ENCODE peak calls at places on chromosomes 1 and 21, in five cellular contexts. P, V, N, B and Q are unnamed samples.

GRCh38 chr1:215114154-215114933 is 31.8 kb downstream of the KCNK2 start:
- DNase-seq in B (no peak), V (no peak), N (no peak), P (no peak), Q (no peak)

GRCh38 chr1:39230261-39231190 is 26.0 kb downstream of the MACF1 start:
- DNase-seq in B (peak; percentile 4), P (no peak), V (peak; percentile 38), N (peak; percentile 19), Q (no peak)

GRCh38 chr1:67371681-67372080 is 58.5 kb downstream of the SERBP1 start:
- DNase-seq in N (no peak), V (no peak), B (no peak), P (no peak), Q (no peak)

GRCh38 chr1:234533034-234533571 is 54.1 kb upstream of the TARBP1 start:
- DNase-seq in B (no peak), N (peak; percentile 47), P (no peak), V (no peak), Q (peak; percentile 62)

GRCh38 chr1:54559111-54559548 is 11.1 kb downstream of the ACOT11 start:
- DNase-seq in N (no peak), P (no peak), V (no peak), B (no peak), Q (no peak)

GRCh38 chr1:42429623-42430022 is 26.2 kb downstream of the ZMYND12 start:
- DNase-seq in B (peak; percentile 31), N (no peak), V (no peak), P (no peak), Q (no peak)

GRCh38 chr1:155094622-155094948 is 15.9 kb downstream of the EFNA3 start:
- DNase-seq in N (no peak), P (no peak), B (no peak), V (no peak), Q (no peak)

GRCh38 chr1:169119405-169119804 is 12.9 kb downstream of the ATP1B1 start:
- DNase-seq in B (no peak), N (no peak), V (no peak), P (no peak), Q (no peak)

GRCh38 chr1:40831001-40831732 is 31.0 kb downstream of the CITED4 start:
- DNase-seq in V (no peak), N (no peak), B (no peak), P (no peak), Q (no peak)

GRCh38 chr1:42741706-42742105 is 1.7 kb upstream of the CLDN19 start:
- DNase-seq in V (no peak), P (no peak), N (no peak), B (no peak), Q (no peak)

GRCh38 chr21:38987551-38988210 is 182.0 kb downstream of the ETS2 start:
- DNase-seq in N (no peak), V (no peak), P (no peak), B (no peak), Q (no peak)

GRCh38 chr1:116345830-116346229 is 27.2 kb upstream of the ATP1A1 start:
- DNase-seq in V (no peak), B (no peak), P (no peak), N (no peak), Q (no peak)

GRCh38 chr1:248900637-248901036 is 5.4 kb upstream of the PGBD2 start:
- DNase-seq in N (no peak), V (no peak), B (no peak), P (no peak), Q (no peak)

GRCh38 chr1:3633344-3634058 is 8.7 kb downstream of the TPRG1L start:
- DNase-seq in N (no peak), B (no peak), V (no peak), P (no peak), Q (no peak)

GRCh38 chr1:170213598-170213997 is 67.8 kb downstream of the NTMT2 start:
- DNase-seq in B (no peak), N (no peak), P (no peak), V (no peak), Q (no peak)

GRCh38 chr1:198212675-198213074 is 55.9 kb downstream of the NEK7 start:
- DNase-seq in B (no peak), P (no peak), V (no peak), N (no peak), Q (no peak)

GRCh38 chr1:46816930-46817329 is 18.1 kb downstream of the CYP4B1 start:
- DNase-seq in B (no peak), V (no peak), P (no peak), N (no peak), Q (no peak)

GRCh38 chr1:201517631-201518030 is 10.7 kb upstream of the CSRP1 start:
- DNase-seq in P (no peak), B (no peak), N (peak; percentile 59), V (no peak), Q (no peak)

GRCh38 chr1:193754732-193755427 is 568.5 kb upstream of the B3GALT2 start:
- DNase-seq in N (no peak), P (no peak), B (no peak), V (no peak), Q (no peak)

GRCh38 chr1:56578963-56579875 is at the start of gene PLPP3:
- DNase-seq in V (peak; percentile 91), N (peak; percentile 83), P (peak; percentile 87), B (peak; percentile 79), Q (peak; percentile 89)

GRCh38 chr21:24310780-24311179 is 1296.5 kb downstream of the MRPL39 start:
- DNase-seq in P (no peak), B (no peak), V (no peak), N (no peak), Q (no peak)

GRCh38 chr1:206866062-206866461 is 639 bp downstream of the IL20 start:
- DNase-seq in B (no peak), P (no peak), N (no peak), V (no peak), Q (no peak)

GRCh38 chr1:211564084-211564483 is 14.9 kb downstream of the SLC30A1 start:
- DNase-seq in N (no peak), V (no peak), B (no peak), P (no peak), Q (no peak)

GRCh38 chr1:167387251-167387910 is 130.9 kb downstream of the CD247 start:
- DNase-seq in V (no peak), B (no peak), N (no peak), P (no peak), Q (no peak)

GRCh38 chr1:171460018-171460585 is 25.2 kb upstream of the PRRC2C start:
- DNase-seq in B (no peak), N (no peak), V (no peak), P (no peak), Q (no peak)

GRCh38 chr1:38334930-38335592 is 288.5 kb upstream of the POU3F1 start:
- DNase-seq in N (no peak), B (no peak), P (no peak), V (no peak), Q (no peak)

GRCh38 chr1:73868824-73869223 is 329.2 kb downstream of the LRRIQ3 start:
- DNase-seq in N (no peak), V (no peak), B (no peak), P (no peak), Q (no peak)
- TF ChIP-seq EP300 in N (no peak), V (no peak), B (no peak), P (no peak), Q (no peak)

GRCh38 chr1:221892301-221892830 is 150.5 kb upstream of the DUSP10 start:
- DNase-seq in B (no peak), P (no peak), V (no peak), N (no peak), Q (no peak)

GRCh38 chr1:221888218-221888617 is 146.3 kb upstream of the DUSP10 start:
- DNase-seq in B (no peak), P (no peak), V (no peak), N (no peak), Q (no peak)

GRCh38 chr1:221888801-221889200 is 146.9 kb upstream of the DUSP10 start:
- DNase-seq in P (no peak), V (no peak), B (no peak), N (no peak), Q (no peak)

GRCh38 chr1:221887758-221888157 is 145.9 kb upstream of the DUSP10 start:
- DNase-seq in V (no peak), P (no peak), B (no peak), N (no peak), Q (no peak)

GRCh38 chr1:221891708-221892107 is 149.8 kb upstream of the DUSP10 start:
- DNase-seq in B (no peak), N (no peak), P (no peak), V (no peak), Q (no peak)
- TF ChIP-seq EP300 in B (no peak), N (peak; percentile 16), P (no peak), V (no peak), Q (no peak)

GRCh38 chr1:2554621-2555387 is 1.4 kb upstream of the TNFRSF14 start:
- DNase-seq in N (peak; percentile 49), P (no peak), B (no peak), V (no peak), Q (no peak)

GRCh38 chr1:2553871-2554620 is 2.1 kb upstream of the TNFRSF14 start:
- DNase-seq in B (no peak), P (no peak), N (no peak), V (no peak), Q (no peak)

GRCh38 chr1:2556277-2557145 is at the start of gene TNFRSF14:
- DNase-seq in B (no peak), N (peak; percentile 84), V (peak; percentile 71), P (peak; percentile 74), Q (peak; percentile 65)

GRCh38 chr1:2557146-2558029 is 1.2 kb downstream of the TNFRSF14 start:
- DNase-seq in P (peak; percentile 75), B (no peak), N (peak; percentile 84), V (no peak), Q (no peak)

DNA sequence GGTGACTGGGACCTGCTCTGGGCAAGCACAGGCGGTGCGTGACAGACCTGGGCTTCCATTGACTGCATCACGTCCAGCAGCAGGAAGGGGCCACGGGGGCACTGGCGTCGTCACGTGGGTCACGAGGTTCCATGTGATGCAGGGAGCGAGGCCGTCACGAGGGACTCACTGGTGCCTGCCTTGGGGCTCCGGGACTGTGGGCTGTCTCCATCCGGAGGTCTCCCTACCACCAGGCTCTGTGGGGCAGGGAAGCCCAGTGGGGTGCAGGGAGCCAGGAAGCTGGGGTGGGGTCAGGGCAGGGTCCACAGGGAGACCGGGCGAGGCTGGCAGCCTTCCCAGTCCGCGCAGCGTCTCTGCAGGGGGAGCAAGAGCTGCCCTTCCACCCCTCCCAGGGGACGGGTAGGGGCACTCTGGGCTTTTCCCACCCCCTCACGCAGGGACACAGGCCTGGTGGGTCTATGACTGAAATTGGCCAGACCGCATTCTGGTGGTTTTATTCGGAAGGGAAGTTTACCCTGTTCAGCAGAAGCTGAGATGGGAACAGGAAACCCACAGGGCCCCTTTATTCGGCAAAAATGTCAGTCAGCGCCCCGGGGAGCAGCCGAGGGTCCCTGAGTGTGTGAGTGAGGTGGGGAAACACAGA is 416 bp upstream of the TNFRSF14 start:
- DNase-seq in B (no peak), P (peak; percentile 82), N (peak; percentile 88), V (peak; percentile 92), Q (peak; percentile 85)
- TF ChIP-seq EP300 in B (no peak), P (no peak), N (no peak), V (no peak), Q (peak; percentile 56)

DNA sequence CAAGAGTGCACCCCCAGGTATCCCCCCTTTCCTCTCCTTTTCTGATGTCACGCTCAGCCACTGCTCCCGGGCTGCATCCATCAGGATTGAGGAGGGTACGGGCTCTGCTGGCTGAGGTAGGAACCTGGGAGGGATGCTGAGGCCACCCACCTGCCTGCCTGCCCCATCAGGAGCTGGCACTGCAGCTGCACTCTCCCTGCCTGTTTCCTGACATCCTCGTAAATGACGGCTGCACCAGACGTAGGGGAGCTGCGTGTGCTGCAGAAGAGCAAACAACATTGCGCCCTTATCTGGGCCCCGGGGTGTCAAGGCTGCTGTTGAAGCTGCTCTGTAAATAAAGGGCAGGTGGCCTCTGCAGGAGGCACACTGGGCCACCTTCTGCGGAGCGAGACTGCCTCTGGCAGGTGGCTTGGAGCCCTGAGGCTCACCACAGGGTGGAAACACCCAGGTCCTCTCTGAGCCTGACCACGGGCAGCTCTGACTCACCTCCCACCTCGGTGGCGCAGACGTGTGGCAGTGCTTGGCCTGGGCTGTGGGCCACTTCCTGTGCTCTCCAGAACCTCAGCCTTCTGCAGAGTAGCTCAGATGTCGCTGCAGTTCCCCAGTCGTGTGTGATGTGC is 30.9 kb downstream of the SNAP47 start:
- DNase-seq in V (peak; percentile 58), B (no peak), P (peak; percentile 60), N (peak; percentile 68), Q (no peak)
- TF ChIP-seq EP300 in V (no peak), B (no peak), P (no peak), N (no peak), Q (no peak)